ENCODE peak calls at places on chromosome 17, in nine cellular contexts. V is GM23338, U is hepatocyte, J is endothelial cell of umbilical vein, K is fibroblast of lung, E is mammary epithelial cell, Q is IMR-90, O is HCT116, W is neural progenitor cell. A is an unnamed sample.

GRCh38 chr17:3575506-3575905 is 17.9 kb upstream of the TRPV3 start:
- DNase-seq in V (no peak), U (no peak), J (no peak), K (peak), E (peak), Q (peak), O (no peak), W (no peak), A (peak)

GRCh38 chr17:75822119-75822799 is 21.9 kb downstream of the UNC13D start:
- DNase-seq in V (no peak), U (no peak), J (no peak), K (no peak), E (no peak), Q (no peak), O (no peak), W (no peak), A (no peak)

GRCh38 chr17:38451030-38451839 is 23.0 kb downstream of the ARHGAP23 start:
- DNase-seq in V (peak), U (peak), J (peak), K (peak), E (no peak), Q (peak), O (no peak), W (peak), A (peak)

GRCh38 chr17:72053069-72053846 is 67.6 kb upstream of the SOX9 start:
- DNase-seq in V (peak), U (no peak), J (no peak), K (no peak), E (peak), Q (no peak), O (no peak), W (peak), A (no peak)

GRCh38 chr17:81859906-81860755 is at the start of gene P4HB:
- DNase-seq in V (no peak), U (no peak), J (peak), K (no peak), E (no peak), Q (no peak), O (no peak), W (no peak), A (no peak)

GRCh38 chr17:41785876-41786226 is 660 bp downstream of the JUP start:
- DNase-seq in V (peak), U (peak), J (peak), K (no peak), E (peak), Q (no peak), O (no peak), W (peak), A (no peak)

GRCh38 chr17:35889818-35890773 is 9.9 kb upstream of the CCL5 start:
- DNase-seq in V (peak), U (peak), J (peak), K (peak), E (peak), Q (peak), O (no peak), W (peak), A (peak)

GRCh38 chr17:70270554-70270953 is 101.2 kb downstream of the KCNJ2 start:
- DNase-seq in V (no peak), U (no peak), J (peak), K (no peak), E (no peak), Q (no peak), O (no peak), W (no peak), A (no peak)

GRCh38 chr17:27810211-27810901 is 10.0 kb upstream of the NOS2 start:
- DNase-seq in V (peak), U (peak), J (no peak), K (no peak), E (peak), Q (no peak), O (no peak), W (no peak), A (no peak)

GRCh38 chr17:19020016-19020415 is 15.5 kb upstream of the FAM83G start:
- DNase-seq in V (no peak), U (no peak), J (no peak), K (no peak), E (no peak), Q (no peak), O (no peak), W (no peak), A (no peak)

GRCh38 chr17:19720631-19721426 is 4.4 kb upstream of the SLC47A2 start:
- DNase-seq in V (no peak), U (peak), J (no peak), K (no peak), E (no peak), Q (no peak), O (no peak), W (no peak), A (no peak)

GRCh38 chr17:27657620-27658019 is 26.6 kb downstream of the LGALS9 start:
- DNase-seq in V (peak), U (peak), J (peak), K (peak), E (peak), Q (peak), O (no peak), W (peak), A (no peak)

GRCh38 chr17:40303706-40304450 is 5.1 kb upstream of the RARA start:
- DNase-seq in V (no peak), U (peak), J (no peak), K (peak), E (no peak), Q (peak), O (no peak), W (no peak), A (peak)

GRCh38 chr17:81991684-81992513 is 14.5 kb downstream of the ASPSCR1 start:
- DNase-seq in V (no peak), U (peak), J (peak), K (peak), E (peak), Q (peak), O (no peak), W (peak), A (peak)

GRCh38 chr17:69357701-69358100 is 30.8 kb upstream of the ABCA5 start:
- DNase-seq in V (peak), U (peak), J (no peak), K (peak), E (peak), Q (no peak), O (no peak), W (no peak), A (no peak)

GRCh38 chr17:55254375-55254774 is 10.4 kb upstream of the HLF start:
- DNase-seq in V (no peak), U (no peak), J (no peak), K (no peak), E (no peak), Q (no peak), O (no peak), W (no peak), A (no peak)

GRCh38 chr17:46061435-46061834 is 62.4 kb downstream of the STH start:
- DNase-seq in V (peak), U (no peak), J (peak), K (peak), E (peak), Q (no peak), O (peak), W (no peak), A (no peak)

GRCh38 chr17:40124279-40125141 is 2.7 kb downstream of the MSL1 start:
- DNase-seq in V (peak), U (no peak), J (peak), K (peak), E (peak), Q (peak), O (no peak), W (no peak), A (peak)

GRCh38 chr17:63434951-63435571 is 11.0 kb downstream of the CYB561 start:
- DNase-seq in V (no peak), U (no peak), J (peak), K (peak), E (peak), Q (peak), O (peak), W (no peak), A (peak)

GRCh38 chr17:62732125-62732524 is 76.0 kb downstream of the MARCHF10 start:
- DNase-seq in V (no peak), U (no peak), J (no peak), K (no peak), E (peak), Q (no peak), O (no peak), W (no peak), A (no peak)

GRCh38 chr17:38559025-38559879 is 46.5 kb downstream of the SRCIN1 start:
- DNase-seq in V (peak), U (peak), J (peak), K (peak), E (peak), Q (peak), O (peak), W (peak), A (peak)

GRCh38 chr17:11583306-11583992 is 14.8 kb upstream of the DNAH9 start:
- DNase-seq in V (no peak), U (no peak), J (no peak), K (no peak), E (no peak), Q (no peak), O (no peak), W (no peak), A (no peak)

GRCh38 chr17:29855686-29856085 is 74.3 kb downstream of the SSH2 start:
- DNase-seq in V (no peak), U (no peak), J (no peak), K (peak), E (no peak), Q (peak), O (no peak), W (no peak), A (peak)

GRCh38 chr17:37849617-37849972 is 74.6 kb upstream of the TBC1D3K start:
- DNase-seq in V (no peak), U (no peak), J (no peak), K (no peak), E (no peak), Q (no peak), O (no peak), W (no peak), A (no peak)

GRCh38 chr17:81418710-81419332 is 23.6 kb downstream of the BAHCC1 start:
- DNase-seq in V (no peak), U (no peak), J (no peak), K (peak), E (peak), Q (peak), O (no peak), W (no peak), A (no peak)

GRCh38 chr17:61259360-61259759 is 140.3 kb upstream of the TBX2 start:
- DNase-seq in V (no peak), U (no peak), J (no peak), K (no peak), E (no peak), Q (no peak), O (no peak), W (no peak), A (no peak)

GRCh38 chr17:59754547-59754946 is 47.1 kb downstream of the VMP1 start:
- DNase-seq in V (no peak), U (peak), J (peak), K (peak), E (peak), Q (peak), O (peak), W (no peak), A (peak)

GRCh38 chr17:4558311-4558972 is 1.9 kb downstream of the GGT6 start:
- DNase-seq in V (no peak), U (no peak), J (no peak), K (no peak), E (no peak), Q (no peak), O (no peak), W (no peak), A (no peak)

GRCh38 chr17:74223901-74224300 is 10.5 kb downstream of the TTYH2 start:
- DNase-seq in V (no peak), U (no peak), J (no peak), K (no peak), E (no peak), Q (no peak), O (no peak), W (no peak), A (no peak)

GRCh38 chr17:55660171-55660886 is 62.3 kb downstream of the TMEM100 start:
- DNase-seq in V (no peak), U (peak), J (peak), K (peak), E (no peak), Q (no peak), O (no peak), W (peak), A (peak)

GRCh38 chr17:9669551-9670008 is 24.3 kb downstream of the USP43 start:
- DNase-seq in V (no peak), U (peak), J (no peak), K (no peak), E (peak), Q (no peak), O (no peak), W (no peak), A (no peak)

GRCh38 chr17:15261818-15262290 is 3.3 kb downstream of the PMP22 start:
- DNase-seq in V (peak), U (no peak), J (peak), K (peak), E (peak), Q (no peak), O (no peak), W (peak), A (peak)

GRCh38 chr17:79116575-79117368 is 42.1 kb downstream of the ENGASE start:
- DNase-seq in V (no peak), U (no peak), J (no peak), K (no peak), E (no peak), Q (no peak), O (no peak), W (no peak), A (no peak)

GRCh38 chr17:43878260-43879082 is 28.9 kb downstream of the MPP2 start:
- DNase-seq in V (peak), U (peak), J (peak), K (peak), E (peak), Q (peak), O (peak), W (peak), A (peak)

GRCh38 chr17:288802-289356 is 63.7 kb downstream of the RPH3AL start:
- DNase-seq in V (no peak), U (no peak), J (no peak), K (no peak), E (no peak), Q (no peak), O (no peak), W (no peak), A (no peak)

GRCh38 chr17:12365805-12366204 is 299.9 kb upstream of the MYOCD start:
- DNase-seq in V (no peak), U (no peak), J (no peak), K (peak), E (no peak), Q (peak), O (no peak), W (no peak), A (no peak)

GRCh38 chr17:55708575-55708974 is 14.1 kb downstream of the TMEM100 start:
- DNase-seq in V (no peak), U (no peak), J (no peak), K (no peak), E (no peak), Q (no peak), O (no peak), W (no peak), A (no peak)

GRCh38 chr17:62692721-62693431 is 65.4 kb downstream of the MRC2 start:
- DNase-seq in V (peak), U (no peak), J (no peak), K (peak), E (no peak), Q (no peak), O (no peak), W (peak), A (no peak)

DNA sequence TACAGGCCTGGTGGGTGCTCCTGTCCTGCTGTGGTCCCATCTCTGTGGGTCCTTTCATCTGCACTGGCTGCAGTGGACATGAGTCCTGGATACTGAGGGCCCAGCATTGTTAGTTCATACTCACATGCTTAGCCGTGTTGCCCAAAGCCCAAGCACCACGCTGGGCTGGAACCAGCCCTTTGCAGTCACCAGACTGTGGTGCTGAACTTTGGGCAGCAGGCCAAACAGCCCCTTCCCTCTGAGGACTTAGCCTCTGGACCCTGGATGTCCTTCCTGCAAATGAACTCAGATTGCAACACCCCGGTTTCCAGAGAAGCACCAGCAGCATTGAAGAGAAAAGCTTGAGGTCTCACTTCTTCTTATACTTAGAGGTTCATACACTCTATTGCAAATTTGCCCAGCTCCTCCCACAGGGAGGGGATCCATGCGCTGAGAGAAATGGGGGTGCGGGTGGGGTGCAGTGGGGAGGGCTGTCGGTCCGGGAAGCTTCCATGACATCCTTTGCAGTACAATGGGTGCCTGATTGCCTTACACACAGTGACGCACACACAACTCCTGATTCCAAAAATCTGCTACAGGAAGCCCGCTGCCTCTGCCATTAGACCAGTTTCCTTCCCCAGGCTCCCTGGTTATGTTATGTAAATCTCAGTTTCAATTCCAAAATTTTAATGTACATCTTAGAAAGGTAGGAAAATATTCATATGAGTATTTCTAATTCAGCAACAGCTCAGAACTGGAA is 65.8 kb downstream of the RGS9 start:
- DNase-seq in V (no peak), U (peak), J (no peak), K (no peak), E (no peak), Q (no peak), O (no peak), W (no peak), A (no peak)
- H3K4me2 ChIP-seq in V (no peak), U (no peak), J (no peak), K (no peak), E (no peak), Q (no peak), O (no peak), W (no peak), A (peak)

DNA sequence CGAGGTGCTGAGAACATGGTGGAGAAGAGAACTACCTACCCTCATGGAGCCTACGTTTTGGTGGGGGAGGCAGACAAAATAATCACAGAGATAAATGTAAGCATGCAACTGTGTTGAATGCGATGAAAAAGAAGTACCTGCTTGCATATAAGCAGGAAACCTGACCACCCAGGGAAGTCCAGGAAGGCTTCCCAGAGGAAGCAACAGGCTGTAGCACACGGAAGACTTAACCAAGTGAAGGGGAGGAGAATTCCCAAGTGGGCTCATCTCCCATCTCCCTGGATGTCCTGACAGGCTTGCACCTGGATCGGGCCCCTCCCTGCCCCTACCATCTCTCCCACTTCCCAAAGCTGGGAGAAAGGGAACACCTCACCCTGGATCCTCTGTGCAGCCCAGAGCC is 2.0 kb downstream of the SCRN2 start:
- DNase-seq in V (no peak), U (no peak), J (no peak), K (no peak), E (no peak), Q (no peak), O (no peak), W (no peak), A (no peak)
- TF ChIP-seq CTCF in V (no peak), U (no peak), J (no peak), K (no peak), E (no peak), Q (no peak), O (no peak), W (no peak), A (no peak)

GRCh38 chr17:64781394-64781793 is 119.3 kb upstream of the SMURF2 start:
- DNase-seq in V (peak), U (peak), J (peak), K (no peak), E (peak), Q (no peak), O (no peak), W (peak), A (peak)

GRCh38 chr17:64780096-64781012 is 118.2 kb upstream of the SMURF2 start:
- DNase-seq in V (peak), U (peak), J (peak), K (no peak), E (peak), Q (no peak), O (peak), W (peak), A (peak)

GRCh38 chr17:64781013-64781392 is 118.9 kb upstream of the SMURF2 start:
- DNase-seq in V (peak), U (no peak), J (no peak), K (no peak), E (no peak), Q (no peak), O (no peak), W (peak), A (no peak)

GRCh38 chr17:64783556-64784352 is 121.6 kb upstream of the SMURF2 start:
- DNase-seq in V (no peak), U (no peak), J (no peak), K (no peak), E (no peak), Q (no peak), O (no peak), W (no peak), A (no peak)

GRCh38 chr17:64781810-64782555 is 119.9 kb upstream of the SMURF2 start:
- DNase-seq in V (peak), U (no peak), J (no peak), K (no peak), E (no peak), Q (no peak), O (no peak), W (no peak), A (no peak)
- H3K4me2 ChIP-seq in V (peak), U (peak), J (peak), K (no peak), E (peak), Q (no peak), O (peak), W (peak), A (peak)

GRCh38 chr17:44906010-44906646 is 6.9 kb upstream of the EFTUD2 start:
- DNase-seq in V (no peak), U (no peak), J (peak), K (peak), E (peak), Q (peak), O (peak), W (no peak), A (peak)

GRCh38 chr17:44903012-44903685 is 3.9 kb upstream of the EFTUD2 start:
- DNase-seq in V (no peak), U (no peak), J (no peak), K (no peak), E (no peak), Q (no peak), O (no peak), W (no peak), A (no peak)

GRCh38 chr17:44906987-44907681 is 7.9 kb upstream of the EFTUD2 start:
- DNase-seq in V (no peak), U (no peak), J (no peak), K (no peak), E (no peak), Q (peak), O (no peak), W (no peak), A (peak)

GRCh38 chr17:44904001-44904984 is 5.0 kb upstream of the EFTUD2 start:
- DNase-seq in V (no peak), U (no peak), J (no peak), K (no peak), E (no peak), Q (no peak), O (no peak), W (no peak), A (no peak)

GRCh38 chr17:44905006-44906000 is 6.1 kb upstream of the EFTUD2 start:
- DNase-seq in V (no peak), U (peak), J (peak), K (no peak), E (no peak), Q (peak), O (no peak), W (no peak), A (no peak)
- TF ChIP-seq CTCF in V (no peak), U (no peak), J (no peak), K (no peak), E (no peak), Q (no peak), O (no peak), W (no peak), A (no peak)

DNA sequence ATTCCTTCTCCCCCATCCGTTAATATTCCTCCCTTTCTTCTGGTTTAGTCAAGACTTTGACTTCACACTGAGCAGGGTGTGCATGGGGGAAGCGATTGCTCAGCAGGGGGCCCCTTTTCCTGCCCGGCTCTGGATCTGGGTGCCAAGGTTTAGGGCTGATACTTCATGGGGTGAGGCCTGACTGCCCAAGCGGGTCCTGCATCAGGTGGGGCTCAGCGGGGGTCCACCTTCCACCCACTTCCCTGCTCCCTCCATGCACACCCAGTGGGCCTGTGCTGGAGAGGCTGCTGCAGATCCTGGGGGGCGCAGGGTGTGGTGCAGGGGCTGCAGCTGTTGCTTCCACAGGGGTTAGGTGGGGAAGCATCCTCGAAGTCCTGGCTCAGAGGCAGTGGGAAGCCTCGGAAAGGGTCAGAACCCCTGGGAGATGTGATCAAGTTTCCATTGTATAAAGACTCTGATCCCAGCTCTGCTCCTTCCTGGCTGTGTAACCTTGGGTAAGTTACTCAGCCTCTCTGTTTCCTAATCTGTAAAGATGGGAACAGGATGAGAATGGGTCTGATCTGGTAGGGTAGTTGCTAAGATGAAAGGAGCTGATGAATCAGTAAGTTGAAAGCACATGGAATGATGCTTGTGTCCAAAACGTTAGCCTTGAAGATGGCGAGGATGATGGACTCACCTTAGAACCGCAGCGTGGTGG is 53.3 kb downstream of the MGAT5B start:
- DNase-seq in V (no peak), U (no peak), J (no peak), K (no peak), E (no peak), Q (no peak), O (no peak), W (no peak), A (no peak)
- H3K4me2 ChIP-seq in V (no peak), U (no peak), J (no peak), K (no peak), E (no peak), Q (no peak), O (no peak), W (no peak), A (no peak)

A was measured in astrocyte.